ENCODE peak calls at places on chromosome 3, in four cellular contexts. G, V, S and O are unnamed samples. For H3K79me1, the result is how much of the 10 kb centered on the place peaks cover.

GRCh38 chr3:42166662-42167300 is 75.6 kb downstream of the TRAK1 start:
- DNase-seq in G (no peak), V (no peak), S (no peak), O (no peak)

GRCh38 chr3:18423401-18424212 is 1.5 kb downstream of the SATB1 start:
- DNase-seq in G (peak), V (no peak), S (peak), O (peak)

GRCh38 chr3:22263042-22263441 is 512.0 kb upstream of the ZNF385D start:
- DNase-seq in G (peak), V (no peak), S (no peak), O (peak)

GRCh38 chr3:114756506-114757279 is 390.4 kb downstream of the ZBTB20 start:
- DNase-seq in G (peak), V (no peak), S (no peak), O (peak)

GRCh38 chr3:187265461-187265955 is 26.0 kb downstream of the MASP1 start:
- DNase-seq in G (peak), V (no peak), S (no peak), O (peak)

GRCh38 chr3:32963871-32964270 is 12.4 kb downstream of the CCR4 start:
- DNase-seq in G (no peak), V (no peak), S (no peak), O (peak)

GRCh38 chr3:74630602-74631001 is 16.1 kb upstream of the CNTN3 start:
- DNase-seq in G (no peak), V (no peak), S (no peak), O (peak)

GRCh38 chr3:146530609-146531008 is 13.8 kb downstream of the PLSCR1 start:
- DNase-seq in G (no peak), V (no peak), S (no peak), O (no peak)

DNA sequence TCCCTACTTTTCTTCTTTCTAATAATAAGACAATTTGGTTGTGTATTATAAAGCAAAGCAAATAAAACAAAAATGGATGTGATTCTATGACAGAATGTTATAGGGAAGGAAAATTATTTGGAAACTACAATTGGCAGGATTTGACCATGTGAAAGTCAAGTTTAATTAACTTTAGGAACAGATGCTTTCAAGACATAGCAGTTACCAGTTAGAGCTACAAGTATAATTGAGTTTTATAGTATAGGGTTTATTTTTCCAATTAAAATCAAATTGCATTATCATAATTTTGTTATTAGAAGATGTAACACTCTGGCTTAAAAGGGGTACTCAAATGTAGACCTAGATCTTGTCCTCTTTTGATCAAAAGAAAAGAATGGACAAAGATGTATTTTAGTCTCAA is 110.9 kb downstream of the ROBO2 start:
- DNase-seq in G (no peak), V (no peak), S (no peak), O (no peak)
- H2BK12ac ChIP-seq in G (no peak), V (no peak), S (no peak), O (no peak)

GRCh38 chr3:71075481-71075880 is 508.0 kb downstream of the FOXP1 start:
- DNase-seq in G (no peak), V (no peak), S (no peak), O (no peak)
- H3K79me1 ChIP-seq in G (under half), V (under half), S (under half), O (under half)

GRCh38 chr3:141074529-141074928 is 23.4 kb downstream of the SPSB4 start:
- DNase-seq in G (no peak), V (no peak), S (peak), O (no peak)

GRCh38 chr3:141077631-141078030 is 26.5 kb downstream of the SPSB4 start:
- DNase-seq in G (no peak), V (no peak), S (no peak), O (no peak)

GRCh38 chr3:141078200-141078599 is 27.1 kb downstream of the SPSB4 start:
- DNase-seq in G (no peak), V (no peak), S (no peak), O (no peak)

GRCh38 chr3:141076026-141076797 is 25.1 kb downstream of the SPSB4 start:
- DNase-seq in G (no peak), V (peak), S (no peak), O (no peak)

DNA sequence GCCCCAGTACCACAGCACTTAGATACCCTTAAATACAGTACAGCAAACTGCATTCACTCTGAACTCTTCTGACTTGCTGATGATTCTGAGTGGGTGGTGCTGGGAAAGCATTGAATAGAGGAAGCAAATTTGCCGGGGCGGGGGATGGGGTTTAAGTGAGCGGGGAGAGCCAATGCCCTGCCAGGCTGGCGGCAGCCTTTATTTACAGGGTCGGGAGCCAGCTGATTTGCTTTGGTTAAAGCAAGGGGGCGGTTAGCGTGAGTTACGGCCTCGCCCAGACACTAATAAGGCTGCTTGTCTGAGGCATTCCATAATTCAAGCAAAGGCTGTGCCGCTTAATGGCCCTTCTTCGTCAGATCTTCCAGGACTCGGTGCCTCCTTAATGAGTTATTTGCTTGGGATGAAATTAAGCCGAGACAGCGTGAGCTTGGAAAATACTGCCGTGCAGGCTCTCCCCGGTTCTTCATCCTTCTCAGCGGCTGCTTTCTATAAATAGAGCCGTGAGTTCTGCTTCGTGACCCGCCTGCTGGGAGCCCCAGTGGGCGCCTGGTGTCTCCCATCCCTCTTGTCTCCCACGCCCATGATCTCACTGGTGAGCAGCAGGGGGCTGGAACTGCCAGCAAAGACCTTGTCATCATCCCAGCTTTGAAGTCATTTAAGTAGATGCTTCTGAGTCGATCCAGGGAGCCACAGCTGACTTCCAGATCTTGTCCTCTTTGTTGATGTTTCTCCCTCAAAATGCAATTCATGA is 25.8 kb downstream of the SPSB4 start:
- DNase-seq in G (peak), V (no peak), S (peak), O (no peak)
- H2BK12ac ChIP-seq in G (no peak), V (no peak), S (no peak), O (peak)

DNA sequence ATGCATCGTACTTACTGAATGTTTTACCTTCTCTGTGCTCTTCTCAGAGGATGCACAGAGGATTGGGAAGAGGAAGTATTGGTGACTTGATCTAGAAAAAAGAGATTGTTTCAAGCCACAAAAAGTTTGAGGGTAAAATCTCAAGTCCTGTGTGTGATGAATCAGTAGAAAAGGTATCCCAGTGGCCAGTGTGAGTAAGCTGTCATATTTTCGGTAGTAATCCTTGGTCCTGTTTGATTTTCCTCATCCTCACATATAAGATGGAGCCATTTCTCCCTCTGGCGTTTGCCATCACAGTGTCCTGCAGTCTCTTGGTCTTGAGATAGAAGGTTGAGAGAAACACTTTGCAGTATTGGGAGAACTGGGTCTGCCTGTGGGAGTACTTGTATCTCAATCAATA is 166.8 kb downstream of the LPP start:
- DNase-seq in G (peak), V (no peak), S (no peak), O (no peak)
- H3K79me1 ChIP-seq in G (under half), V (under half), S (under half), O (under half)

GRCh38 chr3:30141178-30141581 is 465.2 kb upstream of the TGFBR2 start:
- DNase-seq in G (no peak), V (no peak), S (no peak), O (no peak)

GRCh38 chr3:30139283-30139682 is 467.1 kb upstream of the TGFBR2 start:
- DNase-seq in G (no peak), V (no peak), S (no peak), O (no peak)

GRCh38 chr3:30141927-30142326 is 464.5 kb upstream of the TGFBR2 start:
- DNase-seq in G (no peak), V (no peak), S (no peak), O (no peak)

GRCh38 chr3:30142946-30143345 is 463.5 kb upstream of the TGFBR2 start:
- DNase-seq in G (no peak), V (no peak), S (no peak), O (no peak)

DNA sequence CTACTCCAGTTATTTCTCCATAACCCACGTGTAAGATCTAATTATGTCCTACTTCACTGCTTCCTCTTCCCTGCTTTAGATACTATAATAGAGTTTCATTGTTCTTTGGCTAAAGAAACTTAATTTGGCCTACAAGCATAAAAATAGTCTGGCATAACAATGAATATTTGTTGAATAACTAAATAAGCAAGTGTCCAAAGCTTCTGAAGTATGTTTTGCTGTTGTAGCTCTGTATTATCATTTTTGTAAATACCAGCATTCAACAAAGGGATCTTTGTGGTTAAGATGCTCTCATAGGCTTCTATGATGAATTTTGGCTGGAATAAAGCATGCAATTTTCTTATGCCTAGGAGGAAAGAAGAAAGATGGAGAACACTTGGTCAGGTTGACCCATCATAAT is 466.0 kb upstream of the TGFBR2 start:
- DNase-seq in G (no peak), V (no peak), S (no peak), O (no peak)
- H2BK12ac ChIP-seq in G (no peak), V (no peak), S (no peak), O (no peak)

GRCh38 chr3:47399531-47400270 is 18.9 kb downstream of the PTPN23 start:
- DNase-seq in G (no peak), V (no peak), S (no peak), O (peak)
- H3K79me1 ChIP-seq in G (under half), V (under half), S (under half), O (under half)

DNA sequence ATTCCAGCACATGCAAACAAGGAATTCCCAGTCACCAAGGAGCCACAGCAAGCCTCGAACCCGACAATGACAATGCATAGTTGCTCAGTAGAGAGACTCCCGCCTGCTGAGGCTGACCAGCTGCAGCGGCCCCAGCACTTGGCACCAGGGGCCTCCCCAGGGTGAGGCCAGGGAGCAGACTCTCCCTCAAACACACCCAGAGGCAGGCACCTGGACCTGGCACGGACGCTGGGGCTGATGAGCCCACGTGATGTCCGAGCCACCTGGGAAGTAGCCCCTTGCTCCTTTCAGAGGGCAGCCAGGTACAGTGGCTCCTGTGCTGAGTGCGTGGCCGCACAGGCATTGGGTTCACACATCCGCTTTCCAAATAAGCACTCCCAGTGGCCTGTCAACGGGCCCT is 315.9 kb upstream of the TGFBR2 start:
- DNase-seq in G (no peak), V (no peak), S (peak), O (no peak)
- H2BK12ac ChIP-seq in G (peak), V (peak), S (no peak), O (no peak)

DNA sequence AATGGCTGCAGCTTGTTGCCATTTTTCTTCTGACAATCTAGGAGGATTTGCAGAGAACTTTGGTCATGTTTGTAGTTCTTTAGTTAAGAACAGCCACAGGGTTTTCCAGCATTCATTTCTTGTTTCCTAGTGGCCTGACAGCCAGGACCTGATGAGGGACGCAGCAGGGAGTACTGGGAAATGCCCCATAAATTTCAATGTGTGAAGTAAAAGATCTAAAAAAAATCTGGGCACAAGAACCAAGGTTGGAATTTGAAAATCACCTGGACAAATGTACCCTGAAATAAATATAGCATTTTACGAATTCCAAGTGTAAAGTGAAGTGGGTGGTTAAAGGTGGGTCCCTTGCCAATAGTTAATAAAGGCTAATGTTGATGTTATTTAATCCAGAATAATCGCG is 195.0 kb downstream of the ZIC1 start:
- DNase-seq in G (no peak), V (no peak), S (no peak), O (no peak)
- H3K79me1 ChIP-seq in G (under half), V (under half), S (under half), O (under half)

GRCh38 chr3:67635257-67635656 is 19.2 kb downstream of the SUCLG2 start:
- DNase-seq in G (peak), V (no peak), S (no peak), O (no peak)
- H2BK12ac ChIP-seq in G (peak), V (no peak), S (no peak), O (no peak)